ENCODE peak calls at places on chromosomes 7 and 10, in four cellular contexts. One of them, this sample, is unnamed.

GRCh38 chr7:46583606-46584005 is 662.5 kb upstream of the IGFBP3 start:
- DNase-seq in prostate gland: no peak
- DNase-seq in osteocyte: no peak
- DNase-seq in brain microvascular endothelial cell: no peak
- DNase-seq in this sample: no peak

GRCh38 chr10:34178196-34178595 is 636.9 kb downstream of the PARD3 start:
- DNase-seq in prostate gland: no peak
- DNase-seq in osteocyte: no peak
- DNase-seq in brain microvascular endothelial cell: no peak
- DNase-seq in this sample: no peak

GRCh38 chr7:24328050-24328449 is 44.1 kb downstream of the NPY start:
- DNase-seq in prostate gland: no peak
- DNase-seq in osteocyte: no peak
- DNase-seq in brain microvascular endothelial cell: no peak
- DNase-seq in this sample: no peak

GRCh38 chr10:101778151-101778780 is 2.4 kb upstream of the FGF8 start:
- DNase-seq in prostate gland: no peak
- DNase-seq in osteocyte: peak
- DNase-seq in brain microvascular endothelial cell: no peak
- DNase-seq in this sample: no peak

GRCh38 chr7:94602181-94602580 is 53.8 kb downstream of the SGCE start:
- DNase-seq in prostate gland: no peak
- DNase-seq in osteocyte: no peak
- DNase-seq in brain microvascular endothelial cell: no peak
- DNase-seq in this sample: no peak

GRCh38 chr10:4498763-4499251 is 327.2 kb upstream of the AKR1E2 start:
- DNase-seq in prostate gland: peak
- DNase-seq in osteocyte: no peak
- DNase-seq in brain microvascular endothelial cell: peak
- DNase-seq in this sample: no peak

GRCh38 chr7:150631866-150632864 is at the start of gene GIMAP6:
- DNase-seq in prostate gland: no peak
- DNase-seq in osteocyte: no peak
- DNase-seq in brain microvascular endothelial cell: no peak
- DNase-seq in this sample: no peak

GRCh38 chr7:141073641-141074161 is at the start of gene TMEM178B:
- DNase-seq in prostate gland: peak
- DNase-seq in osteocyte: no peak
- DNase-seq in brain microvascular endothelial cell: no peak
- DNase-seq in this sample: no peak

GRCh38 chr7:124171068-124171467 is 138.2 kb upstream of the TMEM229A start:
- DNase-seq in prostate gland: no peak
- DNase-seq in osteocyte: no peak
- DNase-seq in brain microvascular endothelial cell: peak
- DNase-seq in this sample: no peak

GRCh38 chr10:132870426-132870825 is 71.9 kb downstream of the CFAP46 start:
- DNase-seq in prostate gland: no peak
- DNase-seq in osteocyte: peak
- DNase-seq in brain microvascular endothelial cell: no peak
- DNase-seq in this sample: no peak

GRCh38 chr7:28190077-28190476 is 9.5 kb upstream of the JAZF1 start:
- DNase-seq in prostate gland: no peak
- DNase-seq in osteocyte: no peak
- DNase-seq in brain microvascular endothelial cell: no peak
- DNase-seq in this sample: no peak

GRCh38 chr7:149279111-149279743 is 17.2 kb downstream of the ZNF783 start:
- DNase-seq in prostate gland: no peak
- DNase-seq in osteocyte: no peak
- DNase-seq in brain microvascular endothelial cell: no peak
- DNase-seq in this sample: no peak

GRCh38 chr10:1180836-1181235 is 124.7 kb downstream of the WDR37 start:
- DNase-seq in prostate gland: no peak
- DNase-seq in osteocyte: no peak
- DNase-seq in brain microvascular endothelial cell: no peak
- DNase-seq in this sample: no peak

GRCh38 chr10:91726355-91726754 is 71.9 kb upstream of the TNKS2 start:
- DNase-seq in prostate gland: no peak
- DNase-seq in osteocyte: no peak
- DNase-seq in brain microvascular endothelial cell: no peak
- DNase-seq in this sample: no peak

GRCh38 chr10:6716521-6716920 is 136.4 kb upstream of the PRKCQ start:
- DNase-seq in prostate gland: no peak
- DNase-seq in osteocyte: no peak
- DNase-seq in brain microvascular endothelial cell: no peak
- DNase-seq in this sample: no peak

GRCh38 chr10:74329873-74330272 is 178.9 kb downstream of the ADK start:
- DNase-seq in prostate gland: no peak
- DNase-seq in osteocyte: no peak
- DNase-seq in brain microvascular endothelial cell: no peak
- DNase-seq in this sample: no peak

GRCh38 chr7:150405584-150406310 is 26.6 kb downstream of the ZNF775 start:
- DNase-seq in prostate gland: no peak
- DNase-seq in osteocyte: no peak
- DNase-seq in brain microvascular endothelial cell: peak
- DNase-seq in this sample: peak

GRCh38 chr10:100020161-100020882 is 10.6 kb upstream of the DNMBP start:
- DNase-seq in prostate gland: no peak
- DNase-seq in osteocyte: no peak
- DNase-seq in brain microvascular endothelial cell: no peak
- DNase-seq in this sample: no peak

GRCh38 chr10:61882621-61883375 is 18.7 kb upstream of the ARID5B start:
- DNase-seq in prostate gland: no peak
- DNase-seq in osteocyte: no peak
- DNase-seq in brain microvascular endothelial cell: peak
- DNase-seq in this sample: no peak

GRCh38 chr7:101140339-101140699 is 13.4 kb downstream of the SERPINE1 start:
- DNase-seq in prostate gland: no peak
- DNase-seq in osteocyte: no peak
- DNase-seq in brain microvascular endothelial cell: peak
- DNase-seq in this sample: no peak

GRCh38 chr10:131115321-131115720 is 196.2 kb downstream of the TCERG1L start:
- DNase-seq in prostate gland: no peak
- DNase-seq in osteocyte: no peak
- DNase-seq in brain microvascular endothelial cell: no peak
- DNase-seq in this sample: no peak

GRCh38 chr7:146175716-146176115 is 59.1 kb downstream of the CNTNAP2 start:
- DNase-seq in prostate gland: no peak
- DNase-seq in osteocyte: no peak
- DNase-seq in brain microvascular endothelial cell: peak
- DNase-seq in this sample: no peak

GRCh38 chr7:29878081-29878688 is 71.9 kb downstream of the WIPF3 start:
- DNase-seq in prostate gland: peak
- DNase-seq in osteocyte: no peak
- DNase-seq in brain microvascular endothelial cell: peak
- DNase-seq in this sample: no peak

GRCh38 chr7:44177570-44178131 is 11.6 kb downstream of the GCK start:
- DNase-seq in prostate gland: no peak
- DNase-seq in osteocyte: peak
- DNase-seq in brain microvascular endothelial cell: peak
- DNase-seq in this sample: no peak

GRCh38 chr10:32205666-32206065 is 141.3 kb downstream of the EPC1 start:
- DNase-seq in prostate gland: no peak
- DNase-seq in osteocyte: no peak
- DNase-seq in brain microvascular endothelial cell: peak
- DNase-seq in this sample: no peak

GRCh38 chr10:114489521-114490310 is 85.4 kb upstream of the AFAP1L2 start:
- DNase-seq in prostate gland: no peak
- DNase-seq in osteocyte: no peak
- DNase-seq in brain microvascular endothelial cell: no peak
- DNase-seq in this sample: no peak

GRCh38 chr10:86632951-86633350 is 21.4 kb upstream of the OPN4 start:
- DNase-seq in prostate gland: no peak
- DNase-seq in osteocyte: no peak
- DNase-seq in brain microvascular endothelial cell: no peak
- DNase-seq in this sample: no peak

GRCh38 chr7:45580053-45580872 is 6.1 kb downstream of the ADCY1 start:
- DNase-seq in prostate gland: no peak
- DNase-seq in osteocyte: no peak
- DNase-seq in brain microvascular endothelial cell: no peak
- DNase-seq in this sample: no peak

GRCh38 chr7:66399566-66399965 is 194.4 kb downstream of the TPST1 start:
- DNase-seq in prostate gland: no peak
- DNase-seq in osteocyte: no peak
- DNase-seq in brain microvascular endothelial cell: no peak
- DNase-seq in this sample: no peak

GRCh38 chr7:133358728-133359127 is 105.8 kb downstream of the EXOC4 start:
- DNase-seq in prostate gland: no peak
- DNase-seq in osteocyte: no peak
- DNase-seq in brain microvascular endothelial cell: peak
- DNase-seq in this sample: no peak

GRCh38 chr10:71761541-71762113 is 11.7 kb downstream of the VSIR start:
- DNase-seq in prostate gland: no peak
- DNase-seq in osteocyte: no peak
- DNase-seq in brain microvascular endothelial cell: no peak
- DNase-seq in this sample: no peak

GRCh38 chr10:71763352-71764127 is 9.8 kb downstream of the VSIR start:
- DNase-seq in prostate gland: no peak
- DNase-seq in osteocyte: no peak
- DNase-seq in brain microvascular endothelial cell: no peak
- DNase-seq in this sample: no peak

GRCh38 chr10:71762324-71762723 is 11.0 kb downstream of the VSIR start:
- DNase-seq in prostate gland: no peak
- DNase-seq in osteocyte: no peak
- DNase-seq in brain microvascular endothelial cell: no peak
- DNase-seq in this sample: no peak

GRCh38 chr10:71757450-71757918 is 15.8 kb downstream of the VSIR start:
- DNase-seq in prostate gland: no peak
- DNase-seq in osteocyte: no peak
- DNase-seq in brain microvascular endothelial cell: no peak
- DNase-seq in this sample: no peak

DNA sequence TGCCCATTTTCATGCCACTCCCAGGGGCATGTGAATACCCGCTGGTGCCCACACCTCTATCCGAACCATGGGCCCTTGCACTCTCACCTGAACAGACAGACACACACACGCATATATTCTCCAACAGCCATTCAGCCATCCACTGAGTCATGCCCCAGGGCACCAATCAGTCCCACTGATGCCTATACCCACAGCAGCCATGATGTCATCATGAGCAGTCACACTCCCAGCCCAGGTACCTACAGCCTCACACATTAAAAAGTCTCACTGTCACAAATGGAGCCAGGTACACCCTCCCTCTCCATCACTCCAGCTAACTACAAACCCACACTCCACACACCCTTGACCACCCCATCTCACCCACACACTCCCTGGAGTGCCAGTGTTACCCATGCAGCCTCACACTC is 12.2 kb downstream of the VSIR start:
- DNase-seq in prostate gland: no peak
- DNase-seq in osteocyte: no peak
- DNase-seq in brain microvascular endothelial cell: no peak
- DNase-seq in this sample: no peak
- TF ChIP-seq CTCF in prostate gland: no peak
- TF ChIP-seq CTCF in osteocyte: no peak
- TF ChIP-seq CTCF in brain microvascular endothelial cell: no peak
- TF ChIP-seq CTCF in this sample: no peak

GRCh38 chr10:93481931-93482834 is at the start of gene MYOF:
- DNase-seq in prostate gland: peak
- DNase-seq in osteocyte: peak
- DNase-seq in brain microvascular endothelial cell: peak
- DNase-seq in this sample: no peak
- TF ChIP-seq CTCF in prostate gland: peak
- TF ChIP-seq CTCF in osteocyte: peak
- TF ChIP-seq CTCF in brain microvascular endothelial cell: peak
- TF ChIP-seq CTCF in this sample: peak

GRCh38 chr7:4129481-4130122 is 552.5 kb upstream of the FOXK1 start:
- DNase-seq in prostate gland: no peak
- DNase-seq in osteocyte: no peak
- DNase-seq in brain microvascular endothelial cell: no peak
- DNase-seq in this sample: no peak

GRCh38 chr7:4128161-4128560 is 553.9 kb upstream of the FOXK1 start:
- DNase-seq in prostate gland: no peak
- DNase-seq in osteocyte: no peak
- DNase-seq in brain microvascular endothelial cell: no peak
- DNase-seq in this sample: no peak

GRCh38 chr7:4123823-4124222 is 558.3 kb upstream of the FOXK1 start:
- DNase-seq in prostate gland: no peak
- DNase-seq in osteocyte: no peak
- DNase-seq in brain microvascular endothelial cell: no peak
- DNase-seq in this sample: no peak

GRCh38 chr7:4119848-4120247 is 562.2 kb upstream of the FOXK1 start:
- DNase-seq in prostate gland: no peak
- DNase-seq in osteocyte: no peak
- DNase-seq in brain microvascular endothelial cell: no peak
- DNase-seq in this sample: no peak

GRCh38 chr7:4124904-4125477 is 557.1 kb upstream of the FOXK1 start:
- DNase-seq in prostate gland: no peak
- DNase-seq in osteocyte: no peak
- DNase-seq in brain microvascular endothelial cell: no peak
- DNase-seq in this sample: no peak
- TF ChIP-seq CTCF in prostate gland: no peak
- TF ChIP-seq CTCF in osteocyte: no peak
- TF ChIP-seq CTCF in brain microvascular endothelial cell: no peak
- TF ChIP-seq CTCF in this sample: no peak

GRCh38 chr10:128557149-128557548 is 430.9 kb upstream of the MKI67 start:
- DNase-seq in prostate gland: no peak
- DNase-seq in osteocyte: no peak
- DNase-seq in brain microvascular endothelial cell: no peak
- DNase-seq in this sample: no peak
- TF ChIP-seq CTCF in prostate gland: no peak
- TF ChIP-seq CTCF in osteocyte: no peak
- TF ChIP-seq CTCF in brain microvascular endothelial cell: no peak
- TF ChIP-seq CTCF in this sample: no peak

GRCh38 chr10:107914450-107915276 is 750.2 kb upstream of the SORCS1 start:
- DNase-seq in prostate gland: no peak
- DNase-seq in osteocyte: no peak
- DNase-seq in brain microvascular endothelial cell: no peak
- DNase-seq in this sample: no peak
- TF ChIP-seq CTCF in prostate gland: no peak
- TF ChIP-seq CTCF in osteocyte: no peak
- TF ChIP-seq CTCF in brain microvascular endothelial cell: no peak
- TF ChIP-seq CTCF in this sample: no peak